ENCODE peak calls at places on chromosome 9, in seven cellular contexts. One of them, this sample, is unnamed.

GRCh38 chr9:109574061-109574882 is 76.2 kb upstream of the PTPN3 start:
- DNase-seq in psoas muscle: no peak
- DNase-seq in NCI-H2081 treated with DMSO at 0.1 percent for 48 hours: peak
- DNase-seq in iPS DF 6.9: no peak
- DNase-seq in naive B cell: peak
- DNase-seq in AG20443: peak
- DNase-seq in T-helper 22 cell: no peak
- DNase-seq in this sample: no peak

GRCh38 chr9:101445353-101446029 is 9.9 kb upstream of the ALDOB start:
- DNase-seq in psoas muscle: no peak
- DNase-seq in NCI-H2081 treated with DMSO at 0.1 percent for 48 hours: no peak
- DNase-seq in iPS DF 6.9: no peak
- DNase-seq in naive B cell: no peak
- DNase-seq in AG20443: no peak
- DNase-seq in T-helper 22 cell: no peak
- DNase-seq in this sample: no peak

GRCh38 chr9:24602687-24603352 is 57.1 kb upstream of the IZUMO3 start:
- DNase-seq in psoas muscle: no peak
- DNase-seq in NCI-H2081 treated with DMSO at 0.1 percent for 48 hours: no peak
- DNase-seq in iPS DF 6.9: no peak
- DNase-seq in naive B cell: no peak
- DNase-seq in AG20443: no peak
- DNase-seq in T-helper 22 cell: no peak
- DNase-seq in this sample: no peak

GRCh38 chr9:32394381-32395049 is 10.1 kb downstream of the ACO1 start:
- DNase-seq in psoas muscle: no peak
- DNase-seq in NCI-H2081 treated with DMSO at 0.1 percent for 48 hours: no peak
- DNase-seq in iPS DF 6.9: no peak
- DNase-seq in naive B cell: no peak
- DNase-seq in AG20443: no peak
- DNase-seq in T-helper 22 cell: no peak
- DNase-seq in this sample: no peak

GRCh38 chr9:107068581-107068980 is 205.6 kb downstream of the ZNF462 start:
- DNase-seq in psoas muscle: no peak
- DNase-seq in NCI-H2081 treated with DMSO at 0.1 percent for 48 hours: no peak
- DNase-seq in iPS DF 6.9: no peak
- DNase-seq in naive B cell: no peak
- DNase-seq in AG20443: no peak
- DNase-seq in T-helper 22 cell: no peak
- DNase-seq in this sample: no peak

GRCh38 chr9:70491798-70492736 is 77.6 kb upstream of the KLF9 start:
- DNase-seq in psoas muscle: no peak
- DNase-seq in NCI-H2081 treated with DMSO at 0.1 percent for 48 hours: no peak
- DNase-seq in iPS DF 6.9: no peak
- DNase-seq in naive B cell: no peak
- DNase-seq in AG20443: no peak
- DNase-seq in T-helper 22 cell: no peak
- DNase-seq in this sample: no peak

GRCh38 chr9:84296146-84296843 is 44.3 kb downstream of the SLC28A3 start:
- DNase-seq in psoas muscle: no peak
- DNase-seq in NCI-H2081 treated with DMSO at 0.1 percent for 48 hours: no peak
- DNase-seq in iPS DF 6.9: no peak
- DNase-seq in naive B cell: no peak
- DNase-seq in AG20443: peak
- DNase-seq in T-helper 22 cell: peak
- DNase-seq in this sample: no peak

GRCh38 chr9:132670359-132670815 is at the start of gene GTF3C4:
- DNase-seq in psoas muscle: peak
- DNase-seq in NCI-H2081 treated with DMSO at 0.1 percent for 48 hours: no peak
- DNase-seq in iPS DF 6.9: no peak
- DNase-seq in naive B cell: no peak
- DNase-seq in AG20443: peak
- DNase-seq in T-helper 22 cell: peak
- DNase-seq in this sample: peak

GRCh38 chr9:116187570-116188170 is 34.1 kb downstream of the PAPPA start:
- DNase-seq in psoas muscle: no peak
- DNase-seq in NCI-H2081 treated with DMSO at 0.1 percent for 48 hours: no peak
- DNase-seq in iPS DF 6.9: no peak
- DNase-seq in naive B cell: no peak
- DNase-seq in AG20443: no peak
- DNase-seq in T-helper 22 cell: no peak
- DNase-seq in this sample: no peak

GRCh38 chr9:84169240-84169639 is 171.3 kb downstream of the SLC28A3 start:
- DNase-seq in psoas muscle: no peak
- DNase-seq in NCI-H2081 treated with DMSO at 0.1 percent for 48 hours: no peak
- DNase-seq in iPS DF 6.9: no peak
- DNase-seq in naive B cell: no peak
- DNase-seq in AG20443: no peak
- DNase-seq in T-helper 22 cell: no peak
- DNase-seq in this sample: no peak

GRCh38 chr9:104817437-104817836 is 53.5 kb downstream of the NIPSNAP3B start:
- DNase-seq in psoas muscle: no peak
- DNase-seq in NCI-H2081 treated with DMSO at 0.1 percent for 48 hours: no peak
- DNase-seq in iPS DF 6.9: no peak
- DNase-seq in naive B cell: no peak
- DNase-seq in AG20443: no peak
- DNase-seq in T-helper 22 cell: no peak
- DNase-seq in this sample: no peak

GRCh38 chr9:8760000-8760767 is 960.6 kb upstream of the DMAC1 start:
- DNase-seq in psoas muscle: no peak
- DNase-seq in NCI-H2081 treated with DMSO at 0.1 percent for 48 hours: no peak
- DNase-seq in iPS DF 6.9: no peak
- DNase-seq in naive B cell: peak
- DNase-seq in AG20443: no peak
- DNase-seq in T-helper 22 cell: no peak
- DNase-seq in this sample: no peak

GRCh38 chr9:107691649-107692048 is 202.1 kb upstream of the KLF4 start:
- DNase-seq in psoas muscle: no peak
- DNase-seq in NCI-H2081 treated with DMSO at 0.1 percent for 48 hours: no peak
- DNase-seq in iPS DF 6.9: no peak
- DNase-seq in naive B cell: no peak
- DNase-seq in AG20443: no peak
- DNase-seq in T-helper 22 cell: no peak
- DNase-seq in this sample: no peak

GRCh38 chr9:109319072-109319630 is 1.7 kb downstream of the EPB41L4B start:
- DNase-seq in psoas muscle: no peak
- DNase-seq in NCI-H2081 treated with DMSO at 0.1 percent for 48 hours: no peak
- DNase-seq in iPS DF 6.9: no peak
- DNase-seq in naive B cell: no peak
- DNase-seq in AG20443: no peak
- DNase-seq in T-helper 22 cell: no peak
- DNase-seq in this sample: peak

GRCh38 chr9:113056191-113057106 is at the start of gene ZFP37:
- DNase-seq in psoas muscle: peak
- DNase-seq in NCI-H2081 treated with DMSO at 0.1 percent for 48 hours: peak
- DNase-seq in iPS DF 6.9: peak
- DNase-seq in naive B cell: peak
- DNase-seq in AG20443: peak
- DNase-seq in T-helper 22 cell: peak
- DNase-seq in this sample: peak

GRCh38 chr9:137762414-137763061 is 115.0 kb upstream of the CACNA1B start:
- DNase-seq in psoas muscle: peak
- DNase-seq in NCI-H2081 treated with DMSO at 0.1 percent for 48 hours: no peak
- DNase-seq in iPS DF 6.9: no peak
- DNase-seq in naive B cell: peak
- DNase-seq in AG20443: peak
- DNase-seq in T-helper 22 cell: no peak
- DNase-seq in this sample: no peak

GRCh38 chr9:94757158-94757557 is 30.7 kb downstream of the AOPEP start:
- DNase-seq in psoas muscle: no peak
- DNase-seq in NCI-H2081 treated with DMSO at 0.1 percent for 48 hours: no peak
- DNase-seq in iPS DF 6.9: no peak
- DNase-seq in naive B cell: no peak
- DNase-seq in AG20443: peak
- DNase-seq in T-helper 22 cell: no peak
- DNase-seq in this sample: no peak

GRCh38 chr9:129406278-129407225 is 214.3 kb downstream of the C9orf50 start:
- DNase-seq in psoas muscle: peak
- DNase-seq in NCI-H2081 treated with DMSO at 0.1 percent for 48 hours: no peak
- DNase-seq in iPS DF 6.9: no peak
- DNase-seq in naive B cell: no peak
- DNase-seq in AG20443: no peak
- DNase-seq in T-helper 22 cell: no peak
- DNase-seq in this sample: no peak

GRCh38 chr9:137083418-137084004 is 3.3 kb upstream of the MAN1B1 start:
- DNase-seq in psoas muscle: peak
- DNase-seq in NCI-H2081 treated with DMSO at 0.1 percent for 48 hours: no peak
- DNase-seq in iPS DF 6.9: no peak
- DNase-seq in naive B cell: no peak
- DNase-seq in AG20443: peak
- DNase-seq in T-helper 22 cell: no peak
- DNase-seq in this sample: peak

GRCh38 chr9:130735566-130735965 is 42.0 kb downstream of the EXOSC2 start:
- DNase-seq in psoas muscle: no peak
- DNase-seq in NCI-H2081 treated with DMSO at 0.1 percent for 48 hours: no peak
- DNase-seq in iPS DF 6.9: no peak
- DNase-seq in naive B cell: no peak
- DNase-seq in AG20443: no peak
- DNase-seq in T-helper 22 cell: no peak
- DNase-seq in this sample: no peak

GRCh38 chr9:33921967-33922895 is 105.3 kb downstream of the UBE2R2 start:
- DNase-seq in psoas muscle: no peak
- DNase-seq in NCI-H2081 treated with DMSO at 0.1 percent for 48 hours: no peak
- DNase-seq in iPS DF 6.9: no peak
- DNase-seq in naive B cell: no peak
- DNase-seq in AG20443: peak
- DNase-seq in T-helper 22 cell: no peak
- DNase-seq in this sample: no peak

GRCh38 chr9:120920495-120921178 is 6.0 kb downstream of the TRAF1 start:
- DNase-seq in psoas muscle: no peak
- DNase-seq in NCI-H2081 treated with DMSO at 0.1 percent for 48 hours: no peak
- DNase-seq in iPS DF 6.9: no peak
- DNase-seq in naive B cell: no peak
- DNase-seq in AG20443: no peak
- DNase-seq in T-helper 22 cell: no peak
- DNase-seq in this sample: no peak

GRCh38 chr9:91536211-91536691 is 112.6 kb upstream of the NFIL3 start:
- DNase-seq in psoas muscle: no peak
- DNase-seq in NCI-H2081 treated with DMSO at 0.1 percent for 48 hours: no peak
- DNase-seq in iPS DF 6.9: no peak
- DNase-seq in naive B cell: no peak
- DNase-seq in AG20443: peak
- DNase-seq in T-helper 22 cell: no peak
- DNase-seq in this sample: no peak

GRCh38 chr9:74497750-74498615 is 848 bp downstream of the RORB start:
- DNase-seq in psoas muscle: peak
- DNase-seq in NCI-H2081 treated with DMSO at 0.1 percent for 48 hours: no peak
- DNase-seq in iPS DF 6.9: no peak
- DNase-seq in naive B cell: peak
- DNase-seq in AG20443: peak
- DNase-seq in T-helper 22 cell: no peak
- DNase-seq in this sample: peak

GRCh38 chr9:135073741-135074305 is 13.6 kb upstream of the OLFM1 start:
- DNase-seq in psoas muscle: no peak
- DNase-seq in NCI-H2081 treated with DMSO at 0.1 percent for 48 hours: no peak
- DNase-seq in iPS DF 6.9: no peak
- DNase-seq in naive B cell: no peak
- DNase-seq in AG20443: no peak
- DNase-seq in T-helper 22 cell: no peak
- DNase-seq in this sample: no peak

GRCh38 chr9:102779341-102779740 is 215.8 kb upstream of the CYLC2 start:
- DNase-seq in psoas muscle: no peak
- DNase-seq in NCI-H2081 treated with DMSO at 0.1 percent for 48 hours: no peak
- DNase-seq in iPS DF 6.9: no peak
- DNase-seq in naive B cell: no peak
- DNase-seq in AG20443: no peak
- DNase-seq in T-helper 22 cell: no peak
- DNase-seq in this sample: no peak

GRCh38 chr9:128055222-128056040 is 11.7 kb downstream of the NAIF1 start:
- DNase-seq in psoas muscle: peak
- DNase-seq in NCI-H2081 treated with DMSO at 0.1 percent for 48 hours: no peak
- DNase-seq in iPS DF 6.9: no peak
- DNase-seq in naive B cell: no peak
- DNase-seq in AG20443: peak
- DNase-seq in T-helper 22 cell: no peak
- DNase-seq in this sample: peak

GRCh38 chr9:20753761-20754160 is 69.7 kb downstream of the FOCAD start:
- DNase-seq in psoas muscle: no peak
- DNase-seq in NCI-H2081 treated with DMSO at 0.1 percent for 48 hours: no peak
- DNase-seq in iPS DF 6.9: no peak
- DNase-seq in naive B cell: no peak
- DNase-seq in AG20443: peak
- DNase-seq in T-helper 22 cell: no peak
- DNase-seq in this sample: no peak

GRCh38 chr9:113599647-113600476 is 136.3 kb downstream of the RGS3 start:
- DNase-seq in psoas muscle: no peak
- DNase-seq in NCI-H2081 treated with DMSO at 0.1 percent for 48 hours: no peak
- DNase-seq in iPS DF 6.9: no peak
- DNase-seq in naive B cell: no peak
- DNase-seq in AG20443: peak
- DNase-seq in T-helper 22 cell: no peak
- DNase-seq in this sample: peak

GRCh38 chr9:108687360-108687981 is 168.3 kb downstream of the ACTL7B start:
- DNase-seq in psoas muscle: no peak
- DNase-seq in NCI-H2081 treated with DMSO at 0.1 percent for 48 hours: no peak
- DNase-seq in iPS DF 6.9: no peak
- DNase-seq in naive B cell: no peak
- DNase-seq in AG20443: peak
- DNase-seq in T-helper 22 cell: no peak
- DNase-seq in this sample: no peak

GRCh38 chr9:69532359-69532758 is 139.8 kb downstream of the APBA1 start:
- DNase-seq in psoas muscle: no peak
- DNase-seq in NCI-H2081 treated with DMSO at 0.1 percent for 48 hours: peak
- DNase-seq in iPS DF 6.9: no peak
- DNase-seq in naive B cell: no peak
- DNase-seq in AG20443: no peak
- DNase-seq in T-helper 22 cell: no peak
- DNase-seq in this sample: no peak

GRCh38 chr9:10226996-10227395 is 385.8 kb downstream of the PTPRD start:
- DNase-seq in psoas muscle: no peak
- DNase-seq in NCI-H2081 treated with DMSO at 0.1 percent for 48 hours: no peak
- DNase-seq in iPS DF 6.9: no peak
- DNase-seq in naive B cell: no peak
- DNase-seq in AG20443: no peak
- DNase-seq in T-helper 22 cell: no peak
- DNase-seq in this sample: no peak

GRCh38 chr9:120439147-120439546 is 140.8 kb downstream of the CDK5RAP2 start:
- DNase-seq in psoas muscle: no peak
- DNase-seq in NCI-H2081 treated with DMSO at 0.1 percent for 48 hours: no peak
- DNase-seq in iPS DF 6.9: peak
- DNase-seq in naive B cell: no peak
- DNase-seq in AG20443: no peak
- DNase-seq in T-helper 22 cell: no peak
- DNase-seq in this sample: no peak

GRCh38 chr9:108991479-108991878 is 21.8 kb downstream of the CTNNAL1 start:
- DNase-seq in psoas muscle: no peak
- DNase-seq in NCI-H2081 treated with DMSO at 0.1 percent for 48 hours: no peak
- DNase-seq in iPS DF 6.9: no peak
- DNase-seq in naive B cell: no peak
- DNase-seq in AG20443: no peak
- DNase-seq in T-helper 22 cell: no peak
- DNase-seq in this sample: no peak

GRCh38 chr9:136679431-136679941 is 7.8 kb downstream of the AGPAT2 start:
- DNase-seq in psoas muscle: peak
- DNase-seq in NCI-H2081 treated with DMSO at 0.1 percent for 48 hours: no peak
- DNase-seq in iPS DF 6.9: no peak
- DNase-seq in naive B cell: no peak
- DNase-seq in AG20443: no peak
- DNase-seq in T-helper 22 cell: no peak
- DNase-seq in this sample: no peak

GRCh38 chr9:80382523-80382922 is 810.8 kb downstream of the TLE4 start:
- DNase-seq in psoas muscle: no peak
- DNase-seq in NCI-H2081 treated with DMSO at 0.1 percent for 48 hours: no peak
- DNase-seq in iPS DF 6.9: no peak
- DNase-seq in naive B cell: no peak
- DNase-seq in AG20443: no peak
- DNase-seq in T-helper 22 cell: no peak
- DNase-seq in this sample: no peak

GRCh38 chr9:6552033-6552737 is 93.3 kb downstream of the GLDC start:
- DNase-seq in psoas muscle: no peak
- DNase-seq in NCI-H2081 treated with DMSO at 0.1 percent for 48 hours: peak
- DNase-seq in iPS DF 6.9: no peak
- DNase-seq in naive B cell: no peak
- DNase-seq in AG20443: peak
- DNase-seq in T-helper 22 cell: no peak
- DNase-seq in this sample: no peak

GRCh38 chr9:71253021-71253420 is 131.6 kb upstream of the TRPM3 start:
- DNase-seq in psoas muscle: no peak
- DNase-seq in NCI-H2081 treated with DMSO at 0.1 percent for 48 hours: no peak
- DNase-seq in iPS DF 6.9: no peak
- DNase-seq in naive B cell: no peak
- DNase-seq in AG20443: no peak
- DNase-seq in T-helper 22 cell: no peak
- DNase-seq in this sample: no peak

This sample was measured in Right ventricle myocardium inferior.